ENCODE peak calls at places on chromosomes 5 and 9, in eight cellular contexts. D is Peyer's patch, X is PC-9, Q is transverse colon, A is sigmoid colon, G is breast epithelium, H is mammary epithelial cell, O is foreskin fibroblast. U is an unnamed sample.
A peak's percentile ranks its signal among the peaks of the same experiment; 100 is the strongest.

GRCh38 chr9:35891649-35892048 is 14.4 kb upstream of the HRCT1 start:
- DNase-seq in D (no peak), X (no peak), Q (no peak), A (no peak), G (no peak), H (no peak), O (no peak), U (no peak)

GRCh38 chr5:141771562-141771961 is 89.5 kb upstream of the ARAP3 start:
- DNase-seq in D (no peak), X (peak; percentile 8), Q (no peak), A (no peak), G (no peak), H (no peak), O (no peak), U (no peak)

GRCh38 chr5:156391139-156391538 is 64.2 kb downstream of the SGCD start:
- DNase-seq in D (no peak), X (peak; percentile 46), Q (no peak), A (no peak), G (no peak), H (no peak), O (no peak), U (no peak)

GRCh38 chr9:22446589-22446949 is at the start of gene DMRTA1:
- DNase-seq in D (peak; percentile 79), X (peak; percentile 60), Q (peak; percentile 72), A (peak; percentile 91), G (peak; percentile 59), H (peak; percentile 81), O (peak; percentile 35), U (no peak)

GRCh38 chr9:95230046-95230445 is 87.5 kb downstream of the FANCC start:
- DNase-seq in D (no peak), X (no peak), Q (no peak), A (no peak), G (no peak), H (no peak), O (no peak), U (no peak)

GRCh38 chr5:171416160-171417049 is 3.0 kb upstream of the FGF18 start:
- DNase-seq in D (no peak), X (no peak), Q (no peak), A (no peak), G (no peak), H (no peak), O (no peak), U (no peak)

GRCh38 chr9:137411670-137412380 is 11.1 kb downstream of the EXD3 start:
- DNase-seq in D (no peak), X (peak; percentile 87), Q (peak; percentile 73), A (peak; percentile 89), G (peak; percentile 92), H (peak; percentile 82), O (peak; percentile 38), U (peak; percentile 49)

GRCh38 chr5:52010430-52010829 is 627.2 kb downstream of the ISL1 start:
- DNase-seq in D (no peak), X (no peak), Q (no peak), A (no peak), G (no peak), H (no peak), O (no peak), U (no peak)

GRCh38 chr5:150584561-150585335 is 55.7 kb upstream of the SYNPO start:
- DNase-seq in D (peak; percentile 66), X (no peak), Q (peak; percentile 73), A (peak; percentile 41), G (no peak), H (no peak), O (no peak), U (no peak)

GRCh38 chr9:20242767-20243166 is 379.5 kb downstream of the MLLT3 start:
- DNase-seq in D (no peak), X (no peak), Q (no peak), A (no peak), G (no peak), H (no peak), O (no peak), U (no peak)

GRCh38 chr5:110790673-110791072 is 51.9 kb downstream of the SLC25A46 start:
- DNase-seq in D (no peak), X (no peak), Q (no peak), A (no peak), G (no peak), H (peak; percentile 20), O (peak; percentile 31), U (peak; percentile 27)

GRCh38 chr9:97811534-97812246 is 41.3 kb upstream of the FOXE1 start:
- DNase-seq in D (no peak), X (peak; percentile 48), Q (no peak), A (no peak), G (no peak), H (peak; percentile 73), O (peak; percentile 9), U (no peak)

GRCh38 chr5:119427052-119427451 is 25.2 kb upstream of the HSD17B4 start:
- DNase-seq in D (no peak), X (no peak), Q (no peak), A (no peak), G (no peak), H (no peak), O (no peak), U (no peak)

GRCh38 chr5:79582186-79582585 is 30.1 kb upstream of the TENT2 start:
- DNase-seq in D (no peak), X (no peak), Q (no peak), A (no peak), G (no peak), H (no peak), O (no peak), U (no peak)

GRCh38 chr9:88660611-88661010 is 125.6 kb downstream of the NXNL2 start:
- DNase-seq in D (no peak), X (no peak), Q (no peak), A (no peak), G (no peak), H (peak; percentile 50), O (no peak), U (no peak)

GRCh38 chr5:56055287-56055686 is 60.5 kb upstream of the IL6ST start:
- DNase-seq in D (no peak), X (no peak), Q (no peak), A (no peak), G (no peak), H (no peak), O (peak; percentile 42), U (no peak)

GRCh38 chr5:178644826-178645545 is 18.1 kb upstream of the CLK4 start:
- DNase-seq in D (no peak), X (no peak), Q (no peak), A (no peak), G (no peak), H (peak; percentile 67), O (peak; percentile 59), U (no peak)

GRCh38 chr9:113661074-113661473 is 197.5 kb downstream of the RGS3 start:
- DNase-seq in D (no peak), X (no peak), Q (no peak), A (peak; percentile 5), G (peak; percentile 12), H (no peak), O (no peak), U (no peak)

GRCh38 chr9:127873886-127874285 is 3.6 kb downstream of the AK1 start:
- DNase-seq in D (no peak), X (no peak), Q (peak; percentile 58), A (peak; percentile 94), G (peak; percentile 70), H (no peak), O (peak; percentile 62), U (no peak)

GRCh38 chr9:116232425-116233159 is 79.0 kb downstream of the PAPPA start:
- DNase-seq in D (no peak), X (no peak), Q (no peak), A (no peak), G (no peak), H (peak; percentile 73), O (no peak), U (no peak)

GRCh38 chr5:2205596-2205995 is 322.9 kb upstream of the IRX4 start:
- DNase-seq in D (no peak), X (no peak), Q (no peak), A (no peak), G (no peak), H (no peak), O (no peak), U (no peak)

GRCh38 chr5:19950897-19951296 is 37.1 kb downstream of the CDH18 start:
- DNase-seq in D (no peak), X (no peak), Q (no peak), A (no peak), G (no peak), H (no peak), O (no peak), U (no peak)

GRCh38 chr9:8781447-8781846 is 981.9 kb upstream of the DMAC1 start:
- DNase-seq in D (no peak), X (no peak), Q (no peak), A (no peak), G (no peak), H (no peak), O (no peak), U (no peak)
- TF ChIP-seq CTCF in D (no peak), X (no peak), Q (no peak), A (no peak), G (no peak), H (no peak), O (no peak), U (no peak)

DNA sequence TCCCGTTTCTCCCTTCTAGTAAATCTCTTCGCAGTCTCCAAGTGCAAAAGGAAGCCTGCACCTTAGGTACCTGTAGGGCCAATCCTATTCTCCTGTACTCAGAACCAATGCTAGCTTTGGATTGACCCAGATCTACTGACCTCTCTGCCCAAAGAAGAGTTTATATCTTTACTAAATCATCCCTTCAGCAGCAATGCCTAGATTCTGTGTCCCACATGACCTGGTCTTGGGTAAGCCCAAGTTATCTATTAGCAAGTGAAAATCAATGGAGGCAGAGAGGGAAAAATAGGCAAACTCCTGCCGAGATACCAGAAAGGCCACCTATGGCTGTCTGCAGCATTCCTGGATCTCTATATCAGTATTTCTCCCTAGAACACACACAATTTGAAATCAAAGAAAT is 60.0 kb downstream of the SUSD1 start:
- DNase-seq in D (no peak), X (no peak), Q (no peak), A (no peak), G (no peak), H (no peak), O (no peak), U (no peak)
- TF ChIP-seq CTCF in D (no peak), X (no peak), Q (no peak), A (no peak), G (no peak), H (no peak), O (no peak), U (no peak)

DNA sequence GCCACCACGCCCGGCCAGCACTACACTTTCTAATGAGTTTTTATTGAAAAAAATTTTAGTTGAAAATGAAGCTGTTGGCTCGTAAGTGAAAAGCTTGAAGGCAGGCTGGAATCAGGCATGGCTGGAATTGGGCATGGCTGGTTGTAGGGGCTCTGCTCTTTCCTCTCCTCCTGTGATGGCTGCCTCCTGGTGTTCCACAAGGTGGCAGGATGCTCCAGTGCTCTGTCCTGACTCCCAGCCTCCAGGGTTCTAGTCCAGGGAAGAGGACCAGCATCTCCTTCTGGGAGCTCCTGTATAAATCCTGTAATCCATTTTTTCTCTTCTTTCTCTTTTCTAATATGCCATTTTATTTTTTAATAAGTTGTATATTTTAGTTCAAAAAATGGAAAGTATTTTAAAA is 57.2 kb upstream of the DHFR start:
- DNase-seq in D (no peak), X (no peak), Q (no peak), A (no peak), G (no peak), H (peak; percentile 10), O (peak; percentile 6), U (no peak)
- TF ChIP-seq CTCF in D (no peak), X (peak; percentile 52), Q (peak; percentile 18), A (peak; percentile 16), G (no peak), H (peak; percentile 57), O (peak; percentile 63), U (peak; percentile 41)

GRCh38 chr5:4294878-4295277 is 699.2 kb downstream of the IRX1 start:
- DNase-seq in D (no peak), X (no peak), Q (no peak), A (no peak), G (no peak), H (no peak), O (no peak), U (no peak)

GRCh38 chr5:4295663-4296339 is 700.2 kb downstream of the IRX1 start:
- DNase-seq in D (no peak), X (no peak), Q (no peak), A (no peak), G (no peak), H (peak; percentile 35), O (no peak), U (no peak)
- TF ChIP-seq CTCF in D (no peak), X (peak; percentile 61), Q (peak; percentile 44), A (no peak), G (peak; percentile 19), H (peak; percentile 81), O (no peak), U (no peak)